ENCODE peak calls at places on chromosomes 13 and 19, in eight cellular contexts. I is B cell, X is lower lobe of right lung, C is HCT116, A is lower leg skin, U is astrocyte of the spinal cord, V is AG04449, B is uterus. S is an unnamed sample.

GRCh38 chr13:62525652-62526051 is 1110.0 kb upstream of the PCDH20 start:
- DNase-seq in I (no peak), X (no peak), C (no peak), A (no peak), U (no peak), V (no peak), B (no peak), S (no peak)

GRCh38 chr19:33740811-33741396 is 55.8 kb upstream of the KCTD15 start:
- DNase-seq in I (no peak), X (no peak), C (no peak), A (no peak), U (peak; percentile 9), V (no peak), B (no peak), S (peak; percentile 52)

GRCh38 chr13:108957369-108958012 is 328.1 kb downstream of the MYO16 start:
- DNase-seq in I (no peak), X (no peak), C (peak; percentile 36), A (no peak), U (peak; percentile 88), V (peak; percentile 21), B (no peak), S (peak; percentile 82)

GRCh38 chr13:80586356-80586755 is 245.4 kb upstream of the SPRY2 start:
- DNase-seq in I (no peak), X (no peak), C (no peak), A (no peak), U (peak; percentile 3), V (no peak), B (no peak), S (peak; percentile 60)

GRCh38 chr19:38734426-38735256 is 9.6 kb downstream of the CAPN12 start:
- DNase-seq in I (peak; percentile 73), X (peak; percentile 62), C (no peak), A (peak; percentile 26), U (peak; percentile 45), V (no peak), B (peak; percentile 35), S (no peak)

GRCh38 chr13:89695343-89696257 is 1651.9 kb upstream of the MIR17HG start:
- DNase-seq in I (no peak), X (no peak), C (peak; percentile 22), A (no peak), U (peak; percentile 61), V (no peak), B (no peak), S (peak; percentile 70)

GRCh38 chr19:10565028-10565566 is 713 bp downstream of the KRI1 start:
- DNase-seq in I (peak; percentile 88), X (peak; percentile 68), C (no peak), A (no peak), U (peak; percentile 32), V (no peak), B (peak; percentile 50), S (peak; percentile 32)

GRCh38 chr19:44752816-44753618 is 4.5 kb downstream of the BCL3 start:
- DNase-seq in I (peak; percentile 96), X (peak; percentile 95), C (no peak), A (peak; percentile 84), U (peak; percentile 98), V (peak; percentile 89), B (peak; percentile 91), S (peak; percentile 99)

GRCh38 chr19:18320865-18321728 is 1.8 kb downstream of the LSM4 start:
- DNase-seq in I (no peak), X (peak; percentile 65), C (no peak), A (no peak), U (no peak), V (no peak), B (no peak), S (no peak)

GRCh38 chr13:24254151-24254810 is 55.1 kb upstream of the C1QTNF9 start:
- DNase-seq in I (no peak), X (peak; percentile 78), C (no peak), A (no peak), U (no peak), V (no peak), B (no peak), S (no peak)

GRCh38 chr13:88005188-88005587 is 334.0 kb downstream of the SLITRK5 start:
- DNase-seq in I (no peak), X (no peak), C (no peak), A (no peak), U (no peak), V (no peak), B (no peak), S (no peak)

GRCh38 chr13:19586904-19587634 is 25.7 kb upstream of the TPTE2 start:
- DNase-seq in I (peak; percentile 56), X (peak; percentile 55), C (no peak), A (no peak), U (peak; percentile 9), V (no peak), B (no peak), S (no peak)

GRCh38 chr13:19634129-19634740 is 776 bp downstream of the MPHOSPH8 start:
- DNase-seq in I (no peak), X (no peak), C (no peak), A (peak; percentile 20), U (peak; percentile 51), V (no peak), B (no peak), S (peak; percentile 55)

GRCh38 chr13:48750588-48751383 is 97.1 kb downstream of the CYSLTR2 start:
- DNase-seq in I (no peak), X (no peak), C (no peak), A (peak; percentile 46), U (peak; percentile 47), V (no peak), B (peak; percentile 68), S (peak; percentile 78)

GRCh38 chr13:108269601-108270328 is at the start of gene TNFSF13B:
- DNase-seq in I (peak; percentile 33), X (peak; percentile 69), C (no peak), A (no peak), U (peak; percentile 24), V (no peak), B (no peak), S (peak; percentile 53)

GRCh38 chr13:95926231-95926630 is 127.0 kb downstream of the UGGT2 start:
- DNase-seq in I (no peak), X (no peak), C (no peak), A (no peak), U (peak; percentile 18), V (no peak), B (no peak), S (no peak)

GRCh38 chr13:66659291-66660012 is 570.7 kb downstream of the PCDH9 start:
- DNase-seq in I (no peak), X (no peak), C (no peak), A (no peak), U (peak; percentile 63), V (no peak), B (no peak), S (peak; percentile 15)

GRCh38 chr13:113748862-113749451 is 10.1 kb upstream of the TMEM255B start:
- DNase-seq in I (no peak), X (peak; percentile 39), C (no peak), A (no peak), U (no peak), V (no peak), B (no peak), S (no peak)

DNA sequence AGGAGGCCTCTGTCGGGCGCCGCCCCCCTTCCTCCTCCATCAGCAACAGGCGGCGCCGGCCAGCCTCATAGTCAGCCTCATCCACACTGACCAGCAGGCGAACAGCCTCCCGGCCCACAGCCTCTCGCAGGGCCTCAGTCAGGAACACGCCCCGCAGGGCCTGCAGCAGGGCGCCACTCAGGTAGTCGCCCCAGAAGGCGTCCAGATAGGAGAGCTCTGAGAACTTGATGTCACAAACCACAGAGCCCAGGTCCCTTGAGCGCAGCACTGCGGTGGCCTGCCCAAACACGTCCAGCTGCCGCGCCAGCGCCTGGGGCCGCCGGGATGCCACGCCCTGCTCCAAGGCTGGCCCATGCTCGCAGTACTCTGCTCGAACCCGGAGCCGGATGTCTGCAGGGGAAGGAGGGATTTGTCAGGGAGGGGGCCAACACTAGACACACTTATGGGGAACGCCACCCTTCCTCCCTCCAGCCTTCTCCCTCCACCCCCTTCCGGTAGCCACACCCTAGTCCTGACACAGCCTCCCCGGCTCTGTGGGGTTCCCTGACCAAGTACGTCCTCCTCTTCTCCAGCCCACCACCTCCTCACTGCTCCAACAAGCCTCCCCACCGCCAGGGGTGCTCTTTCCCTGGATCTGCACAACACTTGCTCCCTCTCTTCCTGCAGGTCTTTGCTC is 17.9 kb downstream of the DEDD2 start:
- DNase-seq in I (peak; percentile 63), X (peak; percentile 83), C (no peak), A (peak; percentile 52), U (no peak), V (no peak), B (no peak), S (no peak)
- TF ChIP-seq CTCF in I (peak; percentile 32), X (no peak), C (no peak), A (no peak), U (no peak), V (no peak), B (no peak), S (no peak)

DNA sequence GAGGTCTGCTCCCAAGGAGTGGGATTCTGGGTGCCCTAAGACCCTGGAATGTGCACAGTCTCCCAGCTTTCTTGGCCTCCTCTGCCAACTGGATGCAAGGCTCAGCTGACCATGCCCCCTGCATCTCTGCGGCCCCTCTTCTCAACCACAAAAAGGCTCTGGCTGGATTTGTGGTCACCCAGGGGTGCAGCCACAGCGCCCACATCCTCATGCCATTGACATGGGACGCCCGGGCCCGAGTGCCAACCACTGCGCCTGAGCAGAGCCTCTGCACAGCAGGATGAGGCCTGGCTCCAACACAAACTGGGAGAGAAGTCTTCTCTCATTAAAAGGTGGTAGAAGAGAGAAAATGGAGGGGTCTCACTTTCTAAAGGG is 103.5 kb downstream of the FOXO1 start:
- DNase-seq in I (no peak), X (peak; percentile 54), C (no peak), A (no peak), U (peak; percentile 34), V (no peak), B (no peak), S (no peak)
- TF ChIP-seq CTCF in I (no peak), X (no peak), C (no peak), A (no peak), U (no peak), V (no peak), B (no peak), S (no peak)

GRCh38 chr19:16088985-16089846 is 12.9 kb downstream of the TPM4 start:
- DNase-seq in I (no peak), X (no peak), C (no peak), A (no peak), U (no peak), V (no peak), B (no peak), S (no peak)

GRCh38 chr19:16087940-16088339 is 11.6 kb downstream of the TPM4 start:
- DNase-seq in I (no peak), X (no peak), C (no peak), A (no peak), U (no peak), V (no peak), B (no peak), S (no peak)

GRCh38 chr19:16091546-16092475 is 15.5 kb downstream of the TPM4 start:
- DNase-seq in I (no peak), X (no peak), C (no peak), A (no peak), U (no peak), V (no peak), B (no peak), S (no peak)

GRCh38 chr19:16085115-16085514 is 8.8 kb downstream of the TPM4 start:
- DNase-seq in I (no peak), X (peak; percentile 72), C (no peak), A (no peak), U (no peak), V (no peak), B (no peak), S (no peak)

GRCh38 chr19:16088351-16088984 is 12.2 kb downstream of the TPM4 start:
- DNase-seq in I (no peak), X (peak; percentile 66), C (no peak), A (no peak), U (no peak), V (no peak), B (no peak), S (peak; percentile 76)
- TF ChIP-seq CTCF in I (no peak), X (no peak), C (peak; percentile 17), A (no peak), U (peak; percentile 7), V (no peak), B (no peak), S (peak; percentile 18)

GRCh38 chr19:31270897-31271568 is 78.2 kb downstream of the TSHZ3 start:
- DNase-seq in I (no peak), X (no peak), C (no peak), A (peak; percentile 29), U (peak; percentile 85), V (no peak), B (peak; percentile 56), S (peak; percentile 68)
- TF ChIP-seq CTCF in I (no peak), X (no peak), C (no peak), A (no peak), U (no peak), V (no peak), B (no peak), S (no peak)